ENCODE peak calls at places on chromosomes 12 and 14, in six cellular contexts. N, L, X, Q, J and R are unnamed samples.

GRCh38 chr14:72644038-72644437 is 249.9 kb downstream of the DPF3 start:
- DNase-seq in X (no peak), J (no peak), L (no peak), N (no peak), Q (no peak), R (no peak)

GRCh38 chr14:37019488-37019887 is 152.9 kb downstream of the SLC25A21 start:
- DNase-seq in X (no peak), J (no peak), Q (no peak), L (no peak), N (no peak), R (no peak)

GRCh38 chr12:120206228-120206627 is 5.3 kb upstream of the RPLP0 start:
- DNase-seq in J (no peak), N (no peak), Q (no peak), L (no peak), X (no peak), R (no peak)

GRCh38 chr14:24783791-24784190 is 149.8 kb upstream of the GZMB start:
- DNase-seq in X (no peak), Q (no peak), L (no peak), N (no peak), J (no peak), R (no peak)

GRCh38 chr12:108564724-108565123 is 2.3 kb downstream of the ISCU start:
- DNase-seq in N (peak; percentile 5), Q (no peak), L (no peak), J (no peak), X (no peak), R (no peak)

GRCh38 chr14:31127690-31128089 is 79.9 kb downstream of the HECTD1 start:
- DNase-seq in X (peak; percentile 8), N (no peak), Q (no peak), L (no peak), J (no peak), R (no peak)

GRCh38 chr12:124743479-124744272 is 120.0 kb downstream of the SCARB1 start:
- DNase-seq in L (no peak), J (no peak), X (no peak), N (no peak), Q (no peak), R (no peak)

GRCh38 chr12:24562761-24563392 is 386.0 kb downstream of the BCAT1 start:
- DNase-seq in X (no peak), N (peak; percentile 37), J (no peak), L (no peak), Q (peak; percentile 40), R (no peak)

GRCh38 chr12:127607146-127607725 is 659.7 kb upstream of the TMEM132C start:
- DNase-seq in Q (no peak), N (no peak), J (no peak), X (no peak), L (no peak), R (no peak)

GRCh38 chr12:91606662-91607377 is 424.2 kb upstream of the DCN start:
- DNase-seq in J (no peak), X (no peak), L (no peak), N (no peak), Q (no peak), R (no peak)

GRCh38 chr14:81311816-81312215 is 88.3 kb downstream of the STON2 start:
- DNase-seq in N (no peak), L (no peak), J (no peak), X (no peak), Q (no peak), R (peak; percentile 6)

GRCh38 chr14:99968156-99968920 is 96.9 kb upstream of the EVL start:
- DNase-seq in L (no peak), Q (no peak), X (no peak), J (no peak), N (no peak), R (no peak)

GRCh38 chr14:102610968-102611811 is 18.7 kb downstream of the RCOR1 start:
- DNase-seq in J (no peak), X (peak; percentile 66), Q (no peak), L (no peak), N (no peak), R (no peak)